ENCODE peak calls at places on chromosome 15, in six cellular contexts. P, L, U, G, B and Y are unnamed samples.
A peak's percentile ranks its signal among the peaks of the same experiment; 100 is the strongest.

GRCh38 chr15:43794269-43795037 is 2.3 kb downstream of the SERF2 start:
- DNase-seq in P (no peak), L (peak; percentile 31), U (no peak), G (peak; percentile 40), B (no peak), Y (no peak)

GRCh38 chr15:63852407-63852806 is 18.7 kb upstream of the HERC1 start:
- DNase-seq in P (no peak), L (no peak), U (no peak), G (no peak), B (no peak), Y (no peak)

GRCh38 chr15:45166792-45167630 is 20.8 kb downstream of the SHF start:
- DNase-seq in P (peak; percentile 64), L (peak; percentile 90), U (peak; percentile 95), G (peak; percentile 86), B (peak; percentile 87), Y (peak; percentile 89)

GRCh38 chr15:86044981-86045380 is 34.7 kb upstream of the AGBL1 start:
- DNase-seq in P (no peak), L (no peak), U (no peak), G (no peak), B (no peak), Y (no peak)

GRCh38 chr15:45429974-45430792 is 51.8 kb upstream of the GATM start:
- DNase-seq in P (no peak), L (peak; percentile 68), U (peak; percentile 96), G (peak; percentile 55), B (peak; percentile 75), Y (peak; percentile 79)

GRCh38 chr15:76983588-76984379 is 11.1 kb upstream of the PSTPIP1 start:
- DNase-seq in P (no peak), L (no peak), U (no peak), G (no peak), B (no peak), Y (no peak)

GRCh38 chr15:53829471-53829870 is 70.0 kb upstream of the WDR72 start:
- DNase-seq in P (no peak), L (no peak), U (no peak), G (no peak), B (no peak), Y (no peak)

GRCh38 chr15:56869573-56869972 is 48.9 kb upstream of the TCF12 start:
- DNase-seq in P (no peak), L (peak; percentile 31), U (peak; percentile 42), G (peak; percentile 34), B (no peak), Y (peak; percentile 5)

GRCh38 chr15:100650685-100651084 is 48.3 kb downstream of the ASB7 start:
- DNase-seq in P (no peak), L (no peak), U (no peak), G (no peak), B (no peak), Y (no peak)

GRCh38 chr15:67906382-67906781 is 66.5 kb upstream of the RNU6-1 start:
- DNase-seq in P (no peak), L (no peak), U (no peak), G (peak; percentile 34), B (no peak), Y (no peak)

GRCh38 chr15:33699691-33700447 is 268.4 kb upstream of the CHRM5 start:
- DNase-seq in P (no peak), L (no peak), U (no peak), G (peak; percentile 19), B (no peak), Y (peak; percentile 38)

GRCh38 chr15:56824174-56824573 is 90.9 kb upstream of the ZNF280D start:
- DNase-seq in P (peak; percentile 13), L (no peak), U (no peak), G (peak; percentile 43), B (no peak), Y (no peak)

GRCh38 chr15:22968356-22968755 is 11.8 kb downstream of the CYFIP1 start:
- DNase-seq in P (no peak), L (no peak), U (no peak), G (peak; percentile 84), B (no peak), Y (no peak)

GRCh38 chr15:52796228-52796521 is 6.0 kb upstream of the ONECUT1 start:
- DNase-seq in P (no peak), L (no peak), U (no peak), G (no peak), B (no peak), Y (no peak)

GRCh38 chr15:52798529-52799101 is 8.5 kb upstream of the ONECUT1 start:
- DNase-seq in P (no peak), L (no peak), U (no peak), G (no peak), B (no peak), Y (no peak)

GRCh38 chr15:52797625-52798501 is 7.7 kb upstream of the ONECUT1 start:
- DNase-seq in P (no peak), L (no peak), U (no peak), G (no peak), B (no peak), Y (no peak)

GRCh38 chr15:52795464-52796227 is 5.5 kb upstream of the ONECUT1 start:
- DNase-seq in P (no peak), L (no peak), U (no peak), G (no peak), B (no peak), Y (no peak)

DNA sequence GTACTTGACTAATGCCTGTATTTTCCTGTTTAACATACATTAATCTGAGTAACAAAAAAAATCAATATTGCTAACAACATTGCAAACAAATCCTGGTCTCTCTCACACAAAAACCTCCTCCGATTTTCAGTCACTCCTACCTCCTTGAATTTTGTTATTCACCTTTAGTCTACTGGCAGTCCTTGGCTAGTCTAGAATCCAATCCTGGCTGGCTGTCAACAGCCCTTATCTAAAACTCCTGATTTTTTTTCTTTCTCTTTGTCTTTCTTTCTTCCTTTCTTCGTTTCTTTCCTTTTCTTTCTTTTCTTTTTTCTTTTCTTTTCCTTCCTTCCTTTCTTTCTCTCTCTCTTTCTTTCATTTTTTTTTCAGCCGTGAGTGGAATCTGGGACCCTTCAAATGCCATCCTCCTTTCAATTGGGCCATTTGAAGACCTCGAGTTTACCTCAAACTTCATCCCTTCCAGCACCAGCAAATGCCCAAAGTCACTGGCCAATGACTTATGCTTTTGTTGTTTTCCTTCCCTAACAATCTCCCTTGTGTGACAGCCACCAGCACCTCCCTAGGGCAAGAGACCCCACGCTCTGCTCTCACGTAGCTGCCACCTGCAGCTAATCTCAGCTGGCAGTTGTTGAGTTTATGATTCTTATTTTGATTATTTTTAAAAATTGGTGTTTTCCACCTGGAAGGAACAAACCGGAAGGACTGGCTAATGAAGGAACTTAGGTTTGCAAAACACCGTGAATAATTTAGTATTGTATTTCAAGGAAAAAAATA is 6.8 kb upstream of the ONECUT1 start:
- DNase-seq in P (no peak), L (no peak), U (no peak), G (no peak), B (no peak), Y (no peak)
- H3K27me3 ChIP-seq in P (peaks cover 92% of the 10 kb centered on the region), L (peaks cover 95% of the 10 kb centered on the region), U (peaks cover 96% of the 10 kb centered on the region), G (peaks cover 89% of the 10 kb centered on the region), B (peaks cover 11% of the 10 kb centered on the region), Y (peaks cover 59% of the 10 kb centered on the region)

GRCh38 chr15:96408591-96409183 is 78.2 kb downstream of the NR2F2 start:
- DNase-seq in P (no peak), L (no peak), U (peak; percentile 55), G (no peak), B (no peak), Y (no peak)

GRCh38 chr15:96404560-96404959 is 74.1 kb downstream of the NR2F2 start:
- DNase-seq in P (no peak), L (no peak), U (no peak), G (no peak), B (no peak), Y (no peak)

GRCh38 chr15:96407482-96407881 is 77.0 kb downstream of the NR2F2 start:
- DNase-seq in P (no peak), L (no peak), U (no peak), G (no peak), B (no peak), Y (no peak)

GRCh38 chr15:96403932-96404331 is 73.4 kb downstream of the NR2F2 start:
- DNase-seq in P (no peak), L (no peak), U (no peak), G (no peak), B (no peak), Y (no peak)

GRCh38 chr15:96406701-96407100 is 76.2 kb downstream of the NR2F2 start:
- DNase-seq in P (no peak), L (no peak), U (no peak), G (no peak), B (no peak), Y (no peak)
- H3K27me3 ChIP-seq in P (peaks cover 55% of the 10 kb centered on the region), L (peaks cover 78% of the 10 kb centered on the region), U (peaks cover 46% of the 10 kb centered on the region), G (peaks cover 34% of the 10 kb centered on the region), B (peaks cover 10% of the 10 kb centered on the region), Y (peaks cover 34% of the 10 kb centered on the region)

DNA sequence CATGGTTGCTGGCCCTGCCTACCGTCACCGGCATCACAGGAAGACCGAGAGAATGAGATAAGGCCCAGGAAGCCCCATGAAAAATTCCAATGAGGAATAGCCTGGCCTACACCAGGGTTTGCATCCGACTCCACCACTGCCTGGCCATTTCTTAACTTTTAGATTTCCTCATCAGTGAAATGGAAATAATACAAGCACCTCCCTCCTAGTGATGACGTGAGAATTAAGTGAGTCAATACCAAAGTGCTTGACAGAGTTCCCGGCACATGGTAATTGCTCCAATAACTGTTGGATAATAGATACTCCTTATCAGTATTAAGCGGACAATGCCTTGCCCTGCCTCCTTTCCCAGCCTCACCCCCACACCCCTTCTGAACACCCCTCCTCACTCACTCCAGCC is 105.4 kb downstream of the TLE3 start:
- DNase-seq in P (no peak), L (no peak), U (no peak), G (no peak), B (no peak), Y (no peak)
- H3K27me3 ChIP-seq in P (no peaks in the 10 kb centered on the region), L (peaks cover 53% of the 10 kb centered on the region), U (no peaks in the 10 kb centered on the region), G (peaks cover 25% of the 10 kb centered on the region), B (no peaks in the 10 kb centered on the region), Y (no peaks in the 10 kb centered on the region)

DNA sequence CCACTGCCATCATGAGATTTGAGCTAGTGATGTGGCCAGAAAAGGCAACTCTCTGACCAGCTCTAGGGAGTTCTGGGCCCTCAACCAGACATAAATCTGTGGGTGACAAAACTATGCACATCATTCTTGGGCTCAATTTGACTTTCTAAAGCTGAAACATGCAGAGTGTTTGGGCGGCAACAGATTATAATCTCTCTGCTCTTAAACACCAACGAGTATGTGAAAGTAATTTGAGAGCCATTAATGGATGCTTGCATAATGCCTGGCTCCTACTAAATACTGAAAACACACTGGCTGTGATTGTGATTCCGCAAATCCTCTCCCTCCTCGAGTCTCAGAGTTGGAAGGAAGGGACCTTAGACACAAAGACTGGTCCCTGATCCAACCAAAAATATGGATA is 186.7 kb downstream of the UACA start:
- DNase-seq in P (no peak), L (no peak), U (no peak), G (no peak), B (no peak), Y (no peak)
- H3K27me3 ChIP-seq in P (no peaks in the 10 kb centered on the region), L (no peaks in the 10 kb centered on the region), U (no peaks in the 10 kb centered on the region), G (peaks cover 3% of the 10 kb centered on the region), B (no peaks in the 10 kb centered on the region), Y (no peaks in the 10 kb centered on the region)

GRCh38 chr15:60787737-60788513 is 309.0 kb upstream of the ICE2 start:
- DNase-seq in P (no peak), L (no peak), U (no peak), G (no peak), B (no peak), Y (no peak)
- H3K27me3 ChIP-seq in P (no peaks in the 10 kb centered on the region), L (no peaks in the 10 kb centered on the region), U (no peaks in the 10 kb centered on the region), G (peaks cover 2% of the 10 kb centered on the region), B (no peaks in the 10 kb centered on the region), Y (no peaks in the 10 kb centered on the region)